ENCODE peak calls at places on chromosomes 12 and 14, in five cellular contexts. X, W, Y, I and F are unnamed samples.

GRCh38 chr12:25794580-25794979 is 163.9 kb upstream of the RASSF8 start:
- DNase-seq in X (no peak), W (no peak), Y (peak), I (no peak), F (no peak)

GRCh38 chr12:81450920-81451739 is 308.0 kb downstream of the PPFIA2 start:
- DNase-seq in X (no peak), W (no peak), Y (peak), I (peak), F (no peak)

GRCh38 chr14:92603309-92604257 is 90.0 kb downstream of the RIN3 start:
- DNase-seq in X (peak), W (no peak), Y (peak), I (peak), F (peak)

GRCh38 chr12:69523433-69524330 is 53.5 kb downstream of the FRS2 start:
- DNase-seq in X (no peak), W (no peak), Y (no peak), I (no peak), F (no peak)

GRCh38 chr14:103519837-103520212 is 2.8 kb downstream of the CKB start:
- DNase-seq in X (no peak), W (no peak), Y (no peak), I (no peak), F (no peak)

GRCh38 chr12:41634096-41634495 is 446.0 kb downstream of the PDZRN4 start:
- DNase-seq in X (no peak), W (no peak), Y (no peak), I (no peak), F (no peak)

GRCh38 chr12:107402041-107403022 is 283.3 kb upstream of the PWP1 start:
- DNase-seq in X (no peak), W (no peak), Y (peak), I (no peak), F (no peak)

GRCh38 chr12:53388932-53389331 is 9.0 kb downstream of the SP1 start:
- DNase-seq in X (no peak), W (no peak), Y (no peak), I (no peak), F (no peak)

GRCh38 chr12:118544569-118544968 is 168.2 kb downstream of the SUDS3 start:
- DNase-seq in X (no peak), W (no peak), Y (peak), I (no peak), F (no peak)

GRCh38 chr14:39857656-39858055 is 425.4 kb upstream of the FBXO33 start:
- DNase-seq in X (no peak), W (no peak), Y (no peak), I (no peak), F (no peak)

GRCh38 chr12:93302331-93303229 is 75.1 kb upstream of the NUDT4 start:
- DNase-seq in X (no peak), W (no peak), Y (peak), I (peak), F (peak)

GRCh38 chr12:49098035-49098451 is 3.4 kb upstream of the DHH start:
- DNase-seq in X (no peak), W (peak), Y (peak), I (no peak), F (no peak)

GRCh38 chr14:63960926-63961567 is 108.2 kb downstream of the SYNE2 start:
- DNase-seq in X (no peak), W (no peak), Y (peak), I (no peak), F (no peak)

GRCh38 chr12:91991397-91992187 is 154.1 kb downstream of the BTG1 start:
- DNase-seq in X (no peak), W (no peak), Y (no peak), I (no peak), F (no peak)

GRCh38 chr12:62808166-62808879 is 126.6 kb downstream of the PPM1H start:
- DNase-seq in X (no peak), W (no peak), Y (no peak), I (no peak), F (no peak)

GRCh38 chr12:96526110-96526509 is 36.7 kb downstream of the CFAP54 start:
- DNase-seq in X (no peak), W (no peak), Y (no peak), I (no peak), F (no peak)

GRCh38 chr12:45049912-45050318 is 984 bp downstream of the DBX2 start:
- DNase-seq in X (no peak), W (no peak), Y (no peak), I (no peak), F (no peak)

GRCh38 chr12:53514626-53515290 is 7.5 kb upstream of the NPFF start:
- DNase-seq in X (no peak), W (no peak), Y (no peak), I (no peak), F (no peak)

GRCh38 chr14:106690333-106690891 is 1164.0 kb downstream of the TMEM121 start:
- DNase-seq in X (no peak), W (no peak), Y (no peak), I (no peak), F (no peak)

GRCh38 chr12:128250091-128250490 is 16.9 kb upstream of the TMEM132C start:
- DNase-seq in X (no peak), W (no peak), Y (no peak), I (no peak), F (no peak)

GRCh38 chr12:123041811-123042655 is 61.6 kb downstream of the ARL6IP4 start:
- DNase-seq in X (no peak), W (no peak), Y (peak), I (no peak), F (no peak)

GRCh38 chr14:54117401-54117800 is 160.8 kb upstream of the BMP4 start:
- DNase-seq in X (no peak), W (no peak), Y (no peak), I (no peak), F (no peak)

GRCh38 chr12:108649668-108650067 is 16.0 kb upstream of the SELPLG start:
- DNase-seq in X (no peak), W (no peak), Y (peak), I (no peak), F (no peak)

GRCh38 chr12:93847517-93848452 is 170.6 kb downstream of the CRADD start:
- DNase-seq in X (no peak), W (no peak), Y (no peak), I (no peak), F (no peak)

GRCh38 chr14:73762375-73762822 is 48.2 kb upstream of the PNMA1 start:
- DNase-seq in X (no peak), W (peak), Y (no peak), I (no peak), F (no peak)

GRCh38 chr12:5272061-5272820 is 159.7 kb upstream of the NTF3 start:
- DNase-seq in X (no peak), W (no peak), Y (no peak), I (no peak), F (no peak)

GRCh38 chr14:93824076-93824475 is 35.8 kb upstream of the PRIMA1 start:
- DNase-seq in X (no peak), W (no peak), Y (no peak), I (no peak), F (no peak)

GRCh38 chr14:93824518-93825234 is 36.4 kb upstream of the PRIMA1 start:
- DNase-seq in X (no peak), W (no peak), Y (no peak), I (no peak), F (no peak)

GRCh38 chr14:93818857-93819256 is 30.6 kb upstream of the PRIMA1 start:
- DNase-seq in X (no peak), W (no peak), Y (no peak), I (no peak), F (no peak)
- H3K27ac ChIP-seq in X (no peak), W (no peak), Y (no peak), I (no peak), F (no peak)

GRCh38 chr12:9707356-9707755 is 25.5 kb downstream of the CLECL1 start:
- DNase-seq in X (no peak), W (no peak), Y (no peak), I (no peak), F (no peak)

GRCh38 chr12:9708853-9709252 is 24.0 kb downstream of the CLECL1 start:
- DNase-seq in X (no peak), W (no peak), Y (no peak), I (no peak), F (no peak)

GRCh38 chr12:9710584-9711375 is 22.1 kb downstream of the CLECL1 start:
- DNase-seq in X (no peak), W (no peak), Y (no peak), I (no peak), F (no peak)

GRCh38 chr12:9706081-9706685 is 26.7 kb downstream of the CLECL1 start:
- DNase-seq in X (no peak), W (no peak), Y (peak), I (no peak), F (no peak)

DNA sequence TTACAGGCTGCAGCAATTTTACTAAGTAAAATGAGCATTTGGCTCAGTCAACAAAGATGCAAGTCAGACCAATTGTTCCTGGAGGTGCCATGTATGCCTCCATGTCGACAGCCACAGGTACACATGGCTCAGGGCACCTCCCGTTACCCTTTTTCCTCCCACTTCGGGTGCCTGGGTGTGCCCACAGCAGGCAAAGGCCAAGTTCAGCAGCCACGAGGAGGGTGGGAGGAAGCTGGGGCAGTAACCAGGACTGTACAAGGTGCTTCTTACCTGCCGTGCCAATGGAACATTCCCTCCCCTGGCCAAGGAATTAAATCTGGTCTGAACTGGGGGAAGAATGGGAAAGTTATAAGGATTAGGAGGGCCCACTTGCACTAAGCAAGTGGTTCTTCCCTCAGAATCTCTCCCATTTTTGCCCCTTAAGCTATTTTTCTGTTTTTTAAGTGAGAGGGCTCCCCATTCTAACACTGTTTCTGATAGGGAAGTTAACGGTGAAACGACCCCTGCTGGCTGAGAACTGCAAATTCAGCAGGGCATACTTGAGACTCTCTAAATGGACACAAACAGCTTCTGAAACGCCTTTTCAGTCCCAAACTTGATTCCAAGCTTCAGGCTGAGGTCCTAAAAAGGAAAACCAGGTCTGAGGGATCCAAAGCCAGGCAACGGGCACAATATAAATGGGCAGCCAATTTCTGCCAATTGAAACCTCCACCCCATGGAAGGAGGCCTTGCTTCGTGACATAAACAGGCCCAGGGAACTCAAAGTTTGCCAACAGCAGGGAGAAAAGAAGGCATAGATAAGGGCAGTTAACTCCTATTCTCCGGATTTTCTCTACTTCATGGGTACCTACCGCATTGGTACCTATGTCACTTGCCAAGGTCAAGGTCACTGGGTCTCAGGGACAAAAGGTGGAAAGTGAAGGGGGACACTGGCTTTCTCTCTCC is 24.8 kb downstream of the CLECL1 start:
- DNase-seq in X (no peak), W (peak), Y (peak), I (peak), F (no peak)
- H3K4me3 ChIP-seq in X (no peak), W (peak), Y (no peak), I (no peak), F (no peak)

DNA sequence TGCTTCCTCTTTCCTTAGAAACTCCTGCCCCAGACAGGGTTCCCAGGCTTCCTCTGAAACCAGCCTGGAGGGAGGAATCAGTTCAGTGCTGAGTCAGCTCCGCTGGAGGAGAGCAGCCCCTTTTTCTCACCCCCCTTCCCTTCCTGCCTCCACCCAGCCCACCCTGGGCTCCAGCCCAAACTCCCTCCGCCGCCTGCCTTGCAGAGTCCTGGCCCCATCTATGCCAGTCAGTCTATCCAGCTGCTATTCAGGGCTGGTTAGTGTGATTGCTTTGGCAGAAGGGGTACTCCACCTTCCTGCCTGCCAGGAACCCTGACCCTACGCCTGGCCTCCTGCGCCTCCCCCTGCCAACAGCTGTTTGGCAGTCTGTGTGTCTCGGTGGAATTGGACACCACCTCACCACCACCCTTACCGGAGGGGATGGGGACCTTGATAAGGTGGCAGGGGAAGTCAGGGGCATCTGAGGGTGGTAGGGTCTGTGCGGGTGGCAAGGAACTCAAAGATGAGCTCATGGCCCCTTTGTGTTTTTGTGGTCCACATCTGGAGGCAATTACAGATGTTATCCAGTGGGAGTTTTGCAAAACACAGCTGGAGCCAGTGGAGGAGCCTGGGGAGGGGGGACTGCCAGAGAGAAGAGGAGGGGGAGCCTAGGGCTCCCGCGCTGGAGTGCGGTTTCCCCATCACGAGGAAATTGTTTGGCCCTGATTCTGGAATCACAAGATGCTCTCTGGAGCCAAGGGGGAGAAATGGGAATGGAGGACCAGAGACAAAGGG is 12.2 kb downstream of the MMP14 start:
- DNase-seq in X (no peak), W (no peak), Y (peak), I (peak), F (peak)
- H3K27ac ChIP-seq in X (peak), W (no peak), Y (peak), I (peak), F (peak)

GRCh38 chr14:51836417-51836816 is 24.0 kb upstream of the GNG2 start:
- DNase-seq in X (no peak), W (no peak), Y (no peak), I (no peak), F (no peak)
- H3K4me3 ChIP-seq in X (no peak), W (no peak), Y (no peak), I (no peak), F (no peak)

GRCh38 chr14:74836251-74836957 is 39.5 kb downstream of the PROX2 start:
- DNase-seq in X (no peak), W (no peak), Y (peak), I (no peak), F (no peak)
- H3K27ac ChIP-seq in X (no peak), W (peak), Y (peak), I (no peak), F (no peak)

GRCh38 chr12:51850081-51850932 is 1.8 kb upstream of the FIGNL2 start:
- DNase-seq in X (no peak), W (no peak), Y (no peak), I (no peak), F (no peak)
- H3K4me3 ChIP-seq in X (no peak), W (no peak), Y (no peak), I (no peak), F (no peak)